ENCODE peak calls at places on chromosomes 16 and 17, in four cellular contexts. One of them, this sample, is unnamed.

GRCh38 chr16:70760221-70760620 is 40.7 kb downstream of the VAC14 start:
- DNase-seq in PC-3: no peak
- DNase-seq in activated effector memory CD4-positive, alpha-beta T cell treated with anti-CD3 and anti-CD28 coated beads, Interleukin-2, amount 50 U/mL, for 16 hours: no peak
- DNase-seq in HL-60: no peak
- DNase-seq in this sample: no peak

GRCh38 chr17:30336369-30337171 is 2.7 kb upstream of the TMIGD1 start:
- DNase-seq in PC-3: peak
- DNase-seq in activated effector memory CD4-positive, alpha-beta T cell treated with anti-CD3 and anti-CD28 coated beads, Interleukin-2, amount 50 U/mL, for 16 hours: peak
- DNase-seq in HL-60: peak
- DNase-seq in this sample: no peak

GRCh38 chr17:2123467-2124251 is 68.8 kb downstream of the HIC1 start:
- DNase-seq in PC-3: no peak
- DNase-seq in activated effector memory CD4-positive, alpha-beta T cell treated with anti-CD3 and anti-CD28 coated beads, Interleukin-2, amount 50 U/mL, for 16 hours: no peak
- DNase-seq in HL-60: peak
- DNase-seq in this sample: no peak

GRCh38 chr16:78122774-78123315 is 23.4 kb downstream of the WWOX start:
- DNase-seq in PC-3: peak
- DNase-seq in activated effector memory CD4-positive, alpha-beta T cell treated with anti-CD3 and anti-CD28 coated beads, Interleukin-2, amount 50 U/mL, for 16 hours: peak
- DNase-seq in HL-60: no peak
- DNase-seq in this sample: no peak

GRCh38 chr16:26701243-26701886 is 365.4 kb upstream of the C16orf82 start:
- DNase-seq in PC-3: no peak
- DNase-seq in activated effector memory CD4-positive, alpha-beta T cell treated with anti-CD3 and anti-CD28 coated beads, Interleukin-2, amount 50 U/mL, for 16 hours: no peak
- DNase-seq in HL-60: no peak
- DNase-seq in this sample: no peak

GRCh38 chr16:81592353-81592866 is 147.8 kb downstream of the CMIP start:
- DNase-seq in PC-3: no peak
- DNase-seq in activated effector memory CD4-positive, alpha-beta T cell treated with anti-CD3 and anti-CD28 coated beads, Interleukin-2, amount 50 U/mL, for 16 hours: no peak
- DNase-seq in HL-60: no peak
- DNase-seq in this sample: no peak

GRCh38 chr16:68055395-68055794 is 29.8 kb upstream of the NFATC3 start:
- DNase-seq in PC-3: no peak
- DNase-seq in activated effector memory CD4-positive, alpha-beta T cell treated with anti-CD3 and anti-CD28 coated beads, Interleukin-2, amount 50 U/mL, for 16 hours: no peak
- DNase-seq in HL-60: no peak
- DNase-seq in this sample: no peak

GRCh38 chr17:57892820-57893595 is 43.2 kb upstream of the MRPS23 start:
- DNase-seq in PC-3: peak
- DNase-seq in activated effector memory CD4-positive, alpha-beta T cell treated with anti-CD3 and anti-CD28 coated beads, Interleukin-2, amount 50 U/mL, for 16 hours: no peak
- DNase-seq in HL-60: peak
- DNase-seq in this sample: peak

GRCh38 chr16:85616608-85617311 is 3.6 kb downstream of the GSE1 start:
- DNase-seq in PC-3: no peak
- DNase-seq in activated effector memory CD4-positive, alpha-beta T cell treated with anti-CD3 and anti-CD28 coated beads, Interleukin-2, amount 50 U/mL, for 16 hours: no peak
- DNase-seq in HL-60: peak
- DNase-seq in this sample: no peak

GRCh38 chr16:9489823-9490467 is 398.5 kb downstream of the HAPSTR1 start:
- DNase-seq in PC-3: no peak
- DNase-seq in activated effector memory CD4-positive, alpha-beta T cell treated with anti-CD3 and anti-CD28 coated beads, Interleukin-2, amount 50 U/mL, for 16 hours: no peak
- DNase-seq in HL-60: no peak
- DNase-seq in this sample: no peak

GRCh38 chr17:74190154-74190553 is 13.3 kb upstream of the RPL38 start:
- DNase-seq in PC-3: peak
- DNase-seq in activated effector memory CD4-positive, alpha-beta T cell treated with anti-CD3 and anti-CD28 coated beads, Interleukin-2, amount 50 U/mL, for 16 hours: no peak
- DNase-seq in HL-60: no peak
- DNase-seq in this sample: no peak

GRCh38 chr16:31201511-31202401 is 804 bp downstream of the PYCARD start:
- DNase-seq in PC-3: no peak
- DNase-seq in activated effector memory CD4-positive, alpha-beta T cell treated with anti-CD3 and anti-CD28 coated beads, Interleukin-2, amount 50 U/mL, for 16 hours: peak
- DNase-seq in HL-60: no peak
- DNase-seq in this sample: peak

GRCh38 chr17:15469260-15469659 is 1.8 kb upstream of the CDRT4 start:
- DNase-seq in PC-3: no peak
- DNase-seq in activated effector memory CD4-positive, alpha-beta T cell treated with anti-CD3 and anti-CD28 coated beads, Interleukin-2, amount 50 U/mL, for 16 hours: no peak
- DNase-seq in HL-60: no peak
- DNase-seq in this sample: no peak

GRCh38 chr16:51149721-51150158 is 1.3 kb downstream of the SALL1 start:
- DNase-seq in PC-3: no peak
- DNase-seq in activated effector memory CD4-positive, alpha-beta T cell treated with anti-CD3 and anti-CD28 coated beads, Interleukin-2, amount 50 U/mL, for 16 hours: no peak
- DNase-seq in HL-60: no peak
- DNase-seq in this sample: no peak

GRCh38 chr17:82006468-82007227 is 16.0 kb downstream of the CENPX start:
- DNase-seq in PC-3: no peak
- DNase-seq in activated effector memory CD4-positive, alpha-beta T cell treated with anti-CD3 and anti-CD28 coated beads, Interleukin-2, amount 50 U/mL, for 16 hours: no peak
- DNase-seq in HL-60: no peak
- DNase-seq in this sample: no peak

GRCh38 chr16:87107221-87107620 is 210.0 kb downstream of the C16orf95 start:
- DNase-seq in PC-3: no peak
- DNase-seq in activated effector memory CD4-positive, alpha-beta T cell treated with anti-CD3 and anti-CD28 coated beads, Interleukin-2, amount 50 U/mL, for 16 hours: no peak
- DNase-seq in HL-60: no peak
- DNase-seq in this sample: no peak

GRCh38 chr17:7586673-7587419 is 3.0 kb downstream of the SOX15 start:
- DNase-seq in PC-3: peak
- DNase-seq in activated effector memory CD4-positive, alpha-beta T cell treated with anti-CD3 and anti-CD28 coated beads, Interleukin-2, amount 50 U/mL, for 16 hours: no peak
- DNase-seq in HL-60: no peak
- DNase-seq in this sample: no peak

GRCh38 chr16:67195676-67196075 is 3.3 kb upstream of the ELMO3 start:
- DNase-seq in PC-3: no peak
- DNase-seq in activated effector memory CD4-positive, alpha-beta T cell treated with anti-CD3 and anti-CD28 coated beads, Interleukin-2, amount 50 U/mL, for 16 hours: no peak
- DNase-seq in HL-60: no peak
- DNase-seq in this sample: no peak

GRCh38 chr17:59846391-59847165 is 46.2 kb downstream of the TUBD1 start:
- DNase-seq in PC-3: peak
- DNase-seq in activated effector memory CD4-positive, alpha-beta T cell treated with anti-CD3 and anti-CD28 coated beads, Interleukin-2, amount 50 U/mL, for 16 hours: peak
- DNase-seq in HL-60: no peak
- DNase-seq in this sample: no peak

GRCh38 chr16:81350306-81350615 is 35.5 kb downstream of the GAN start:
- DNase-seq in PC-3: peak
- DNase-seq in activated effector memory CD4-positive, alpha-beta T cell treated with anti-CD3 and anti-CD28 coated beads, Interleukin-2, amount 50 U/mL, for 16 hours: no peak
- DNase-seq in HL-60: no peak
- DNase-seq in this sample: no peak

GRCh38 chr16:9438991-9439390 is 347.5 kb downstream of the HAPSTR1 start:
- DNase-seq in PC-3: no peak
- DNase-seq in activated effector memory CD4-positive, alpha-beta T cell treated with anti-CD3 and anti-CD28 coated beads, Interleukin-2, amount 50 U/mL, for 16 hours: no peak
- DNase-seq in HL-60: no peak
- DNase-seq in this sample: no peak

GRCh38 chr17:17141860-17142552 is 64.1 kb downstream of the PLD6 start:
- DNase-seq in PC-3: no peak
- DNase-seq in activated effector memory CD4-positive, alpha-beta T cell treated with anti-CD3 and anti-CD28 coated beads, Interleukin-2, amount 50 U/mL, for 16 hours: peak
- DNase-seq in HL-60: no peak
- DNase-seq in this sample: no peak

GRCh38 chr16:85774136-85774535 is 23.2 kb upstream of the C16orf74 start:
- DNase-seq in PC-3: no peak
- DNase-seq in activated effector memory CD4-positive, alpha-beta T cell treated with anti-CD3 and anti-CD28 coated beads, Interleukin-2, amount 50 U/mL, for 16 hours: no peak
- DNase-seq in HL-60: no peak
- DNase-seq in this sample: no peak

GRCh38 chr17:74920679-74921044 is 2.4 kb downstream of the USH1G start:
- DNase-seq in PC-3: no peak
- DNase-seq in activated effector memory CD4-positive, alpha-beta T cell treated with anti-CD3 and anti-CD28 coated beads, Interleukin-2, amount 50 U/mL, for 16 hours: no peak
- DNase-seq in HL-60: no peak
- DNase-seq in this sample: no peak

GRCh38 chr17:7557825-7558543 is 566 bp upstream of the TNFSF13 start:
- DNase-seq in PC-3: peak
- DNase-seq in activated effector memory CD4-positive, alpha-beta T cell treated with anti-CD3 and anti-CD28 coated beads, Interleukin-2, amount 50 U/mL, for 16 hours: no peak
- DNase-seq in HL-60: peak
- DNase-seq in this sample: no peak

GRCh38 chr17:52681486-52681885 is 523.0 kb upstream of the CA10 start:
- DNase-seq in PC-3: no peak
- DNase-seq in activated effector memory CD4-positive, alpha-beta T cell treated with anti-CD3 and anti-CD28 coated beads, Interleukin-2, amount 50 U/mL, for 16 hours: no peak
- DNase-seq in HL-60: no peak
- DNase-seq in this sample: no peak

GRCh38 chr17:73639322-73639721 is 4.9 kb downstream of the SDK2 start:
- DNase-seq in PC-3: no peak
- DNase-seq in activated effector memory CD4-positive, alpha-beta T cell treated with anti-CD3 and anti-CD28 coated beads, Interleukin-2, amount 50 U/mL, for 16 hours: no peak
- DNase-seq in HL-60: no peak
- DNase-seq in this sample: no peak

GRCh38 chr17:30780343-30780742 is 44.1 kb downstream of the CRLF3 start:
- DNase-seq in PC-3: no peak
- DNase-seq in activated effector memory CD4-positive, alpha-beta T cell treated with anti-CD3 and anti-CD28 coated beads, Interleukin-2, amount 50 U/mL, for 16 hours: no peak
- DNase-seq in HL-60: no peak
- DNase-seq in this sample: no peak

GRCh38 chr16:11205754-11206459 is 50.1 kb downstream of the SOCS1 start:
- DNase-seq in PC-3: no peak
- DNase-seq in activated effector memory CD4-positive, alpha-beta T cell treated with anti-CD3 and anti-CD28 coated beads, Interleukin-2, amount 50 U/mL, for 16 hours: no peak
- DNase-seq in HL-60: no peak
- DNase-seq in this sample: no peak

GRCh38 chr16:29806641-29807425 is 504 bp downstream of the MAZ start:
- DNase-seq in PC-3: peak
- DNase-seq in activated effector memory CD4-positive, alpha-beta T cell treated with anti-CD3 and anti-CD28 coated beads, Interleukin-2, amount 50 U/mL, for 16 hours: peak
- DNase-seq in HL-60: peak
- DNase-seq in this sample: no peak

GRCh38 chr17:74892013-74892841 is 1.2 kb downstream of the FADS6 start:
- DNase-seq in PC-3: no peak
- DNase-seq in activated effector memory CD4-positive, alpha-beta T cell treated with anti-CD3 and anti-CD28 coated beads, Interleukin-2, amount 50 U/mL, for 16 hours: no peak
- DNase-seq in HL-60: no peak
- DNase-seq in this sample: no peak

GRCh38 chr17:80169784-80170500 is at the start of gene CARD14:
- DNase-seq in PC-3: peak
- DNase-seq in activated effector memory CD4-positive, alpha-beta T cell treated with anti-CD3 and anti-CD28 coated beads, Interleukin-2, amount 50 U/mL, for 16 hours: no peak
- DNase-seq in HL-60: no peak
- DNase-seq in this sample: no peak

GRCh38 chr16:12646098-12646489 is 157.6 kb downstream of the CPPED1 start:
- DNase-seq in PC-3: no peak
- DNase-seq in activated effector memory CD4-positive, alpha-beta T cell treated with anti-CD3 and anti-CD28 coated beads, Interleukin-2, amount 50 U/mL, for 16 hours: no peak
- DNase-seq in HL-60: no peak
- DNase-seq in this sample: no peak

GRCh38 chr17:48478224-48479013 is 48.4 kb upstream of the SKAP1 start:
- DNase-seq in PC-3: no peak
- DNase-seq in activated effector memory CD4-positive, alpha-beta T cell treated with anti-CD3 and anti-CD28 coated beads, Interleukin-2, amount 50 U/mL, for 16 hours: no peak
- DNase-seq in HL-60: peak
- DNase-seq in this sample: no peak

GRCh38 chr16:49639739-49640388 is 216.0 kb downstream of the ZNF423 start:
- DNase-seq in PC-3: no peak
- DNase-seq in activated effector memory CD4-positive, alpha-beta T cell treated with anti-CD3 and anti-CD28 coated beads, Interleukin-2, amount 50 U/mL, for 16 hours: no peak
- DNase-seq in HL-60: no peak
- DNase-seq in this sample: no peak

This sample was measured in SIG-M5.